ENCODE peak calls at places on chromosomes 1 and 21, in five cellular contexts. L is choroid plexus epithelial cell, P is dorsolateral prefrontal cortex, J is fibroblast of the aortic adventitia, Q is T-helper 2 cell. E is an unnamed sample.

GRCh38 chr1:7912743-7913557 is 27.7 kb downstream of the TNFRSF9 start:
- DNase-seq in Q (no peak), P (no peak), J (no peak), L (no peak), E (no peak)

GRCh38 chr1:224615861-224616760 is at the start of gene CNIH3:
- DNase-seq in Q (peak), P (peak), J (peak), L (peak), E (peak)

GRCh38 chr1:92833840-92834239 is 2.0 kb downstream of the RPL5 start:
- DNase-seq in J (no peak), Q (no peak), P (no peak), L (no peak), E (no peak)

GRCh38 chr1:186239211-186239610 is 135.8 kb downstream of the TPR start:
- DNase-seq in P (no peak), J (peak), Q (no peak), L (peak), E (no peak)

GRCh38 chr21:36856643-36857042 is 109.8 kb downstream of the HLCS start:
- DNase-seq in Q (no peak), P (no peak), J (no peak), L (no peak), E (no peak)

GRCh38 chr1:41515131-41515678 is 30.7 kb upstream of the EDN2 start:
- DNase-seq in L (no peak), P (peak), J (no peak), Q (no peak), E (no peak)

GRCh38 chr1:193143285-193143684 is 21.5 kb downstream of the CDC73 start:
- DNase-seq in Q (no peak), J (peak), P (no peak), L (peak), E (no peak)

GRCh38 chr1:29629814-29630516 is 393.6 kb downstream of the PTPRU start:
- DNase-seq in P (no peak), L (no peak), Q (no peak), J (no peak), E (no peak)

GRCh38 chr1:23217421-23218115 is at the start of gene HTR1D:
- DNase-seq in Q (no peak), P (no peak), J (no peak), L (no peak), E (no peak)

GRCh38 chr1:229896306-229896705 is 170.7 kb upstream of the GALNT2 start:
- DNase-seq in L (no peak), Q (no peak), J (no peak), P (no peak), E (no peak)

GRCh38 chr1:13675222-13675621 is 24.8 kb upstream of the PRDM2 start:
- DNase-seq in P (no peak), Q (no peak), J (peak), L (no peak), E (no peak)

GRCh38 chr21:16179732-16180131 is 449.9 kb downstream of the USP25 start:
- DNase-seq in Q (no peak), P (no peak), J (no peak), L (peak), E (no peak)

GRCh38 chr1:206736878-206737728 is 33.5 kb upstream of the IL19 start:
- DNase-seq in Q (peak), P (no peak), L (no peak), J (no peak), E (no peak)

E was measured in NCI-H2227 treated with DMSO at 0.1 percent for 48 hours.